ENCODE peak calls at places on chromosomes 6 and 20, in nine cellular contexts. X is lung; E is astrocyte of the spinal cord; V is fibroblast of lung; K is left ventricle myocardium inferior; L is prostate gland; A is ascending aorta; C is CD8-positive, alpha-beta T cell; T is BJ. F is an unnamed sample.

GRCh38 chr20:25480797-25481196 is 73.3 kb downstream of the GINS1 start:
- DNase-seq in T (no peak), X (no peak), A (no peak), E (no peak), K (no peak), L (no peak), C (no peak), V (no peak), F (no peak)

GRCh38 chr6:41740366-41741162 is 5.2 kb upstream of the TFEB start:
- DNase-seq in C (no peak), V (no peak), K (no peak), E (no peak), L (no peak), X (no peak), T (no peak), A (no peak), F (no peak)

GRCh38 chr6:6783736-6784135 is 195.2 kb downstream of the LY86 start:
- DNase-seq in T (no peak), L (no peak), C (no peak), A (no peak), X (no peak), V (no peak), K (no peak), E (peak), F (no peak)

GRCh38 chr6:610882-611281 is 46.0 kb downstream of the HUS1B start:
- DNase-seq in T (no peak), E (no peak), X (no peak), A (no peak), C (no peak), V (peak), L (no peak), K (no peak), F (no peak)

GRCh38 chr6:16572317-16572716 is 188.9 kb downstream of the ATXN1 start:
- DNase-seq in L (no peak), K (no peak), E (no peak), V (no peak), T (no peak), C (no peak), A (no peak), X (no peak), F (no peak)

GRCh38 chr6:150813319-150813992 is 52.0 kb upstream of the MTHFD1L start:
- DNase-seq in L (no peak), X (no peak), A (no peak), V (peak), K (no peak), C (no peak), T (no peak), E (peak), F (no peak)

GRCh38 chr20:50221501-50222323 is 31.1 kb downstream of the CEBPB start:
- DNase-seq in K (peak), X (peak), C (no peak), L (no peak), E (no peak), T (no peak), V (peak), A (no peak), F (no peak)

GRCh38 chr6:99013145-99013544 is 65.4 kb upstream of the FBXL4 start:
- DNase-seq in X (no peak), A (no peak), C (no peak), L (no peak), E (peak), V (peak), T (peak), K (no peak), F (no peak)

GRCh38 chr20:49656304-49656703 is 57.4 kb downstream of the B4GALT5 start:
- DNase-seq in A (no peak), V (peak), K (no peak), L (peak), E (peak), T (no peak), X (peak), C (no peak), F (no peak)

GRCh38 chr6:106339334-106340029 is 13.9 kb upstream of the ATG5 start:
- DNase-seq in C (peak), V (peak), T (peak), L (peak), E (peak), A (no peak), X (peak), K (no peak), F (peak)

GRCh38 chr20:48740269-48740603 is 87.6 kb downstream of the PREX1 start:
- DNase-seq in K (no peak), V (no peak), T (no peak), X (no peak), A (no peak), C (no peak), E (no peak), L (no peak), F (no peak)

GRCh38 chr6:104449918-104450317 is 409.8 kb downstream of the HACE1 start:
- DNase-seq in V (no peak), K (no peak), A (no peak), E (no peak), X (no peak), L (no peak), C (no peak), T (no peak), F (no peak)

GRCh38 chr6:105045546-105045945 is 88.6 kb downstream of the LIN28B start:
- DNase-seq in C (no peak), K (no peak), V (no peak), T (no peak), L (no peak), A (no peak), E (peak), X (no peak), F (no peak)

GRCh38 chr6:139776051-139776450 is 401.6 kb upstream of the CITED2 start:
- DNase-seq in E (peak), X (no peak), K (no peak), V (no peak), L (no peak), A (no peak), C (no peak), T (no peak), F (peak)

GRCh38 chr6:2640551-2640950 is 110.2 kb downstream of the MYLK4 start:
- DNase-seq in K (no peak), V (no peak), A (no peak), X (no peak), L (no peak), E (no peak), C (no peak), T (no peak), F (no peak)

GRCh38 chr20:50292324-50293243 is 102.0 kb downstream of the CEBPB start:
- DNase-seq in X (peak), E (peak), A (peak), C (no peak), T (peak), L (peak), K (peak), V (peak), F (peak)

GRCh38 chr20:2693996-2694471 is 1.5 kb downstream of the EBF4 start:
- DNase-seq in C (no peak), K (no peak), E (no peak), L (no peak), T (no peak), A (no peak), X (no peak), V (no peak), F (peak)

GRCh38 chr20:32437391-32438074 is 79.4 kb downstream of the ASXL1 start:
- DNase-seq in E (no peak), T (no peak), C (peak), K (no peak), A (no peak), L (no peak), V (no peak), X (no peak), F (no peak)

GRCh38 chr20:45944965-45945677 is 10.6 kb downstream of the PCIF1 start:
- DNase-seq in T (no peak), A (no peak), E (no peak), X (no peak), K (no peak), L (no peak), V (no peak), C (no peak), F (no peak)

GRCh38 chr20:13105864-13106457 is 97.2 kb downstream of the SPTLC3 start:
- DNase-seq in V (peak), C (no peak), L (no peak), T (no peak), A (no peak), X (no peak), K (no peak), E (peak), F (no peak)

GRCh38 chr6:14922306-14922705 is 323.6 kb upstream of the JARID2 start:
- DNase-seq in K (no peak), X (no peak), V (no peak), A (no peak), L (no peak), T (no peak), C (no peak), E (peak), F (no peak)

GRCh38 chr6:140174509-140174908 is 800.1 kb upstream of the CITED2 start:
- DNase-seq in K (no peak), T (peak), E (peak), C (no peak), X (no peak), V (peak), A (no peak), L (no peak), F (no peak)

DNA sequence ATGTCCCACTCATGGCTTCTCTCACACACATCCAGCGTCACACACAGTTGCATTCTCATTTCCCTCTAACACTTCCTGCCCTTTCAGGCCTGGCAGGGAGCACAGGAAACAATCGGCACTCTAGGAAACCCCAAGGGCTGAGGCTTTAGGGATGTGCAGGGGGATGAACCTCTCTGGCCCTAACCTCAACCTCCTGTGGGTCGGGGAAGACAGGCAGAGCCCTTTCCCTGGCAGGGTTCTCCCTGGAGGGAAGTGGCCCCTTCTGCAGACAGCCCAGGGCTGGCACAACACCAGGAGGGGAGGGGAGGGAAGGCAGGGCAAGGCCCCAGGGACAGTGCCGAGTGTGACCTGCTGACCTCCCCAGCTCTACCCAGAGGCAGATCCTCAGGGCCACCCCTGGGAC is 2.7 kb downstream of the TEAD3 start:
- DNase-seq in X (no peak), A (no peak), L (no peak), C (no peak), K (peak), T (no peak), E (no peak), V (no peak), F (no peak)
- H3K4me3 ChIP-seq in X (no peak), A (peak), L (peak), C (no peak), K (peak), T (peak), E (no peak), V (no peak), F (no peak)

DNA sequence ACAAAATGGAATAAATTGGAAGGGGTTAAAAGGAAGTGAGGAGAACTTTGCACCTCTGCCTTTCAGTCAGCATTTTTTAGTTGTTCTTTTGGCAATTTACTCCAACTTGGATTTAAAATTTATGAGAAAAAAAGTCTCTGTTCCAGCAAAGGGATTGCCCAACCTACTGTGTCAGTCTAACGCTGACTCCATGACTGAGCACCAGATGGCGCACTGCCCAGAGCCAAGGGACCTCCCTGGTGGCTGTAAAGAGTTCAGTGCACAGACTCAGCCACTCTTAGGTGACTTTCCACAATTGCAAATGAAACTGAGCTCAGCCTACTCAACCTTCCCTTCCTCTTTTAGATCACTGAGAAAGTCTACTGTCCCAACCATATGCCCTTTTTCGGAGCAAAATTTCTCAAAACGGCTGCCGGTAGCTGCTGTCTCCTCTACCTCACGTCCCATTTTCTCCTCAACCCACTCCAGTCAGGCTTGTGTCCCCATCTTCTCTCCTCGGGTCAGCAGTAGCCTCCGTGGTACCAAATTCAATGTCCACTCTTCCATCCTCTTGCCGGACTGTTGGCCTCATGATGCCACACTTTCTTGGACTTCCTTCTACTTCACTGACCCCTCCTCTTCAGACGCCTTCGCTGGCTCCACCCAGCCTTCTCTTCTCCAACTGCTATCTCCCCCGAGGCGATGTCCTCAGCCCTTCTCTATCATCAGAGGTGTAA is 38.7 kb downstream of the GSTA2 start:
- DNase-seq in V (peak), X (peak), K (peak), L (peak), T (peak), E (peak), A (peak), C (peak), F (peak)
- TF ChIP-seq CTCF in V (peak), X (no peak), K (peak), L (peak), T (peak), E (peak), A (peak), C (peak), F (peak)

DNA sequence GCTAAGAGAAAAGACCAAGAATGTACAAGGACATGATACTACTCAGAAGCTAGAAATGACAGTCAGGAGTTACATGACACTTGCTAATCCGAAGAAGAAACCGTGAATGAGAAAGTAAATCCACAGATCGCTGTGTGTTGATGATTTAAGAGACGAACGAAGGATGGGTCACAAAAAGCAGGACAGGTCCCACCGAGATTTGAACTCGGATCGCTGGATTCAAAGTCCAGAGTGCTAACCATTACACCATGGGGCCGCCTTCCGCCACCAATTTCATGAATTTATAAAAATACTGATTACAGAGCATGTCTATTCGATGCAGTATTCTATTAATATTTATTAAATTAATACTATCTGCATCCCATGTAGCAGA is 54.0 kb upstream of the BTN3A2 start:
- DNase-seq in X (no peak), T (no peak), E (peak), K (no peak), V (peak), C (no peak), L (no peak), A (no peak), F (no peak)
- H3K4me3 ChIP-seq in X (no peak), T (no peak), E (peak), K (peak), V (peak), C (no peak), L (no peak), A (peak), F (no peak)

GRCh38 chr6:36873612-36874011 is 991 bp downstream of the PPIL1 start:
- DNase-seq in V (no peak), K (no peak), A (no peak), X (no peak), E (no peak), L (no peak), T (no peak), C (no peak), F (no peak)

GRCh38 chr6:36875250-36875633 is 639 bp upstream of the PPIL1 start:
- DNase-seq in A (no peak), K (no peak), V (no peak), L (no peak), T (no peak), E (no peak), C (no peak), X (no peak), F (no peak)

GRCh38 chr6:36873115-36873514 is 1.5 kb downstream of the PPIL1 start:
- DNase-seq in E (no peak), V (no peak), X (no peak), A (no peak), T (no peak), L (no peak), K (no peak), C (no peak), F (no peak)

GRCh38 chr6:36874016-36874442 is 574 bp downstream of the PPIL1 start:
- DNase-seq in C (no peak), K (no peak), V (no peak), E (no peak), L (no peak), X (no peak), A (no peak), T (no peak), F (no peak)

GRCh38 chr6:36874443-36875249 is at the start of gene PPIL1:
- DNase-seq in X (peak), C (peak), E (peak), V (peak), K (peak), L (peak), T (no peak), A (peak), F (peak)
- TF ChIP-seq CTCF in X (no peak), C (no peak), E (no peak), V (no peak), K (no peak), L (no peak), T (no peak), A (no peak), F (no peak)

DNA sequence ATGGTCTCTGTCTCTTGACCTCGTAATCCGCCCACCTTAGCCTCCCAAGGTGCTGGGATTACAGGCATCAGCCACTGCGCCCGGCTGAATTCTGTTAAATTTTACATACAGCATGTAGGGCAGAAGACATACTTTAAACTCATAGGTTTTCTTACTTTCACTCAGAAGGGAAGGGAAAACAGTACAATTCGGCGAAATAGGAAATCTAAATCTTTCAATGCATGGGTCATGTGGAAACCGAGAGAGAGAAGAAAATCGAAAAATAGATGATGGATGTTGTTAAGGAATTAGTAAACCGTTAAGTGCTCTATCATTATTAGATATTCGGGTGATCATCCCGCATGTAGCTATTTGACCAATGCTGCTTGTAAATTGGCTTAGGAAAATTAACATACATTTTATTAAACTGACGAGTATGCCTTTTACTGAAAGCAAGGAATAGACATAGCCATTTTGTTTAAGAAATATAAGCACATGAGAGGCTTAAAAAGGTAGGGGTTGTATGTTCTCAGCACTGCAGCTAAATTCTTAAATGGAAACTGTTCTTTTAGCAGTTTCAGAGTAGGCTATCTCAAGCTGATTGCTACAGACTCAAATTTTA is 164.7 kb upstream of the AGPAT4 start:
- DNase-seq in E (no peak), L (no peak), V (no peak), X (no peak), A (no peak), C (no peak), K (no peak), T (no peak), F (no peak)
- H3K4me3 ChIP-seq in E (no peak), L (no peak), V (no peak), X (no peak), A (peak), C (no peak), K (peak), T (no peak), F (no peak)

GRCh38 chr6:34973547-34974248 is 84.6 kb downstream of the ANKS1A start:
- DNase-seq in X (no peak), T (no peak), C (no peak), E (no peak), L (no peak), V (no peak), K (no peak), A (no peak), F (no peak)
- TF ChIP-seq CTCF in X (no peak), T (no peak), C (no peak), E (peak), L (no peak), V (peak), K (peak), A (no peak), F (no peak)

DNA sequence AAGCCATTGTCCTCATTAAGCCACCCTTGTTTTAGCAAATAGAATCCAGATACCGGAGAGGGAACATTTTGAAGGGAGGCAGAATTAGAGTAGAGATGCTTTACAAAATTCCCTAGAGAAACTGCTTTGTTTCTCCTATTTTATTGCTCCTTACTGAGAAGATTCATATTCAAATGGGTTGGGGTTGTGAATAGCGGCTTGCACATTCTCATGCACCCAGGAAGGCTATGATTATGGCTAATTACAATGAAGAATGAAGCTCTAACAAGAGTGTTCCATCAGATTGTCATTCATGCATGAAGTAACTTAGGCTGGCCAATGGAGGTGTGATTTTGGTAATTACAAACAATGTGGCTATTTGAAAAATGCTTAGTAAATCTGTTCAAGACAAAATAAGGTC is 129.5 kb downstream of the PACRG start:
- DNase-seq in L (no peak), A (no peak), X (no peak), C (no peak), E (no peak), V (no peak), K (no peak), T (no peak), F (no peak)
- H3K4me3 ChIP-seq in L (no peak), A (no peak), X (no peak), C (no peak), E (no peak), V (no peak), K (peak), T (no peak), F (no peak)

GRCh38 chr6:125546827-125547226 is 202.6 kb upstream of the HEY2 start:
- DNase-seq in X (no peak), C (no peak), A (no peak), K (no peak), E (peak), V (peak), T (no peak), L (no peak), F (no peak)
- TF ChIP-seq CTCF in X (no peak), C (no peak), A (peak), K (peak), E (no peak), V (peak), T (no peak), L (no peak), F (no peak)

GRCh38 chr6:159061805-159062563 is 17.2 kb upstream of the TAGAP start:
- DNase-seq in A (no peak), E (no peak), X (no peak), C (peak), K (no peak), V (no peak), L (no peak), T (no peak), F (no peak)

GRCh38 chr6:159062564-159062945 is 17.8 kb upstream of the TAGAP start:
- DNase-seq in L (no peak), T (no peak), K (no peak), V (no peak), E (no peak), C (peak), X (no peak), A (no peak), F (no peak)

GRCh38 chr6:159061146-159061545 is 16.4 kb upstream of the TAGAP start:
- DNase-seq in A (no peak), V (no peak), T (no peak), L (no peak), C (no peak), E (no peak), X (no peak), K (no peak), F (no peak)

GRCh38 chr6:159063549-159063948 is 18.8 kb upstream of the TAGAP start:
- DNase-seq in V (no peak), C (no peak), X (no peak), T (no peak), L (no peak), A (no peak), K (no peak), E (no peak), F (no peak)

DNA sequence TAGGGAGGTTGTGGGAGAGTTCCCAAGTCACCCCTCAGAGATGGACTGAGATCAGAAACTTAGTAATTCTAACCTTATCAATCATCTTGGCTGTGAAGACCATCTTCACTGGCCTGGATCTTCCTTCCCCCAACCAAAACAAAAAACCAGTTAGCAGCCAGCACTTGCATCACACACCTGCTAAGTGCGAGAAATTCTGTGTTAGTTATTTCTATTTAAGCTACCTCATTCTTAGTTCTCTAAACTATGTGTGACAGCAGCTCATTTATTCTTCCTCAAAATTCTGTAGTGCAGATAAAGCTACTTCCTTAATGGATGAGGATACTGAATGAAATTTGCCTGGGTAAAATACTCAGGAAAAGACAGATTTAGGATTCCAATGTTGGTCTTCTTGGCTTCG is 18.2 kb upstream of the TAGAP start:
- DNase-seq in L (no peak), C (no peak), A (no peak), V (no peak), E (no peak), T (no peak), K (no peak), X (no peak), F (no peak)
- H3K4me3 ChIP-seq in L (no peak), C (peak), A (no peak), V (no peak), E (no peak), T (no peak), K (no peak), X (no peak), F (no peak)

F was measured in testis.